ENCODE peak calls at places on chromosome X, in eight cellular contexts. F, B, J, K, V, H, T and L are unnamed samples. For H3K4me1, the result is how much of the 10 kb centered on the place peaks cover.

GRCh38 chrX:11422529-11422857 is 129.3 kb downstream of the AMELX start:
- DNase-seq in F (no peak), T (no peak), B (no peak), K (no peak), J (no peak), V (no peak), H (no peak), L (no peak)

GRCh38 chrX:30220646-30221045 is 5.3 kb downstream of the MAGEB2 start:
- DNase-seq in T (no peak), J (no peak), H (no peak), F (no peak), V (no peak), K (no peak), B (no peak), L (no peak)

GRCh38 chrX:104913348-104913747 is 307.1 kb downstream of the TEX13A start:
- DNase-seq in V (no peak), H (no peak), F (no peak), K (no peak), J (peak), T (no peak), B (no peak), L (no peak)

GRCh38 chrX:39850630-39851152 is 247.1 kb downstream of the BCOR start:
- DNase-seq in F (no peak), V (no peak), J (no peak), B (no peak), K (no peak), T (no peak), H (no peak), L (no peak)

GRCh38 chrX:22950278-22951266 is 49.2 kb upstream of the DDX53 start:
- DNase-seq in F (peak), T (peak), B (no peak), H (no peak), K (no peak), V (no peak), J (no peak), L (no peak)

GRCh38 chrX:69503228-69503834 is 795 bp upstream of the NALF2 start:
- DNase-seq in H (no peak), T (no peak), F (no peak), V (no peak), J (no peak), B (no peak), K (no peak), L (no peak)

GRCh38 chrX:58025979-58026378 is 115.7 kb upstream of the ZXDA start:
- DNase-seq in B (no peak), V (no peak), F (no peak), K (no peak), J (peak), T (peak), H (no peak), L (no peak)

GRCh38 chrX:27626066-27626465 is 35.9 kb downstream of the DCAF8L2 start:
- DNase-seq in K (no peak), H (no peak), T (no peak), F (no peak), V (no peak), J (no peak), B (no peak), L (no peak)

GRCh38 chrX:144801786-144802185 is 445.5 kb upstream of the SPANXN1 start:
- DNase-seq in V (no peak), B (no peak), H (no peak), T (no peak), J (no peak), K (no peak), F (no peak), L (no peak)

DNA sequence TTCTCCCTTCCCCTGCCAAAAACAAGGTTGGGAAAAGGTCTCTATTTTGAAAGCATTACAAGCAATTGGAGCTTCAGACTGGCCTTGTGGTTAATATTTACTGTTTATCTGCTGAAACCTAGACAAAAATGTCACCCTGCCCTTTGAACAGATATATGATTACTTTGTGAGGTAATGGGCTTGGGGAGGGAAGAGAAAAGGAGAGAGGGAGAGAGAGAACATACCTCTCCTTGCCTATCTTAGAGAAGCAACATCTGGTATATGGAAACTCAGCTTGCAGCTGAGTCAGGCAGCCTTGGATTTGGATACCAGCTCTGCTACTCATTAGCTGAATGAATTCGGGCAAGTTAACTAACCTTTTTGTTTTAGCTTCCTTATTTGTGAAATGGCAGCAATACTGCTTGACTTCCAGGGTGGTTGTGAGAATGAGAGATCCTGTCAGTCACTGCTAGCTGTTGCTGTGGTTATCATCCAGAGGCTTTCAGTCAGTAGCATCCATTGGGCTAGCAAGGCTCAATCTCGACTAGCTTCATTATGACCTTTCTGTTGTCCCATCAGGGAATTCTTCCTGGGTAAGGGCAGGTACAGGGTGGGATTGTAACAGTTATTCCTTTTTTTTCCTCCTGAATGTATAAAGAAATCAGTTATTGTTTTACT is 41.1 kb downstream of the ZFX start:
- DNase-seq in F (no peak), B (no peak), T (no peak), H (no peak), J (no peak), K (no peak), V (no peak), L (no peak)
- H3K4me3 ChIP-seq in F (no peak), B (no peak), T (no peak), H (no peak), J (no peak), K (no peak), V (no peak), L (no peak)

DNA sequence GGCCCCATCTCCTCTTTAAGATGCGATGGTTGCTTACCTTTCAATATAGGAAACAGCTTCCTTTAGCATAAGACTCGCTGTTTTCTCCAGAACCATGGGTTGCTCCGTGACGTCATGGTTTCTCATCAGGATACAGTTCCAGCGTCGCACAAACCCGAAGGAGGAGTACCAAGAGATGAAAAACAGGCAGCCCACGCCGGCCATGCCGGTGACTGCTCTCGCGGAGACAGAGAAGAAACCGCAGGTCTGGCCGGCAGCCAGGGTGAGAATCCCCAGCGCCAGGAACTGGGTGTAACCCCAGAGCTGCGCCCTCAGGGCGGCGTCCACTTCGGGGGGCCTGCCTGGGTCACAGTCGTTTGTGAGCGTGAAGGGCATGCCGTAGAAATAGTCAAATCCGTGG is 11.4 kb downstream of the ARSD start:
- DNase-seq in J (no peak), H (no peak), B (no peak), T (no peak), F (no peak), K (no peak), V (no peak), L (no peak)
- H3K4me1 ChIP-seq in J (under half), H (under half), B (under half), T (under half), F (under half), K (under half), V (under half), L (under half)

GRCh38 chrX:132956421-132957210 is 1.8 kb downstream of the HS6ST2 start:
- DNase-seq in T (no peak), F (no peak), V (no peak), J (peak), H (peak), K (no peak), B (peak), L (peak)
- TF ChIP-seq CTCF in T (no peak), F (no peak), V (no peak), J (no peak), H (no peak), K (no peak), B (no peak), L (no peak)

GRCh38 chrX:130120746-130121504 is 10.6 kb upstream of the ELF4 start:
- DNase-seq in F (peak), K (peak), J (peak), T (peak), V (no peak), H (peak), B (peak), L (peak)
- H3K4me3 ChIP-seq in F (peak), K (peak), J (peak), T (peak), V (peak), H (peak), B (peak), L (peak)

GRCh38 chrX:119687661-119688413 is 5.1 kb downstream of the SEPTIN6 start:
- DNase-seq in F (no peak), K (no peak), J (no peak), V (no peak), B (no peak), T (no peak), H (no peak), L (no peak)

GRCh38 chrX:119682019-119682989 is 10.7 kb downstream of the SEPTIN6 start:
- DNase-seq in T (no peak), B (no peak), J (no peak), F (no peak), V (no peak), H (no peak), K (no peak), L (no peak)

GRCh38 chrX:119684916-119685224 is 8.1 kb downstream of the SEPTIN6 start:
- DNase-seq in T (no peak), B (no peak), H (no peak), F (no peak), K (no peak), J (no peak), V (no peak), L (no peak)

GRCh38 chrX:119686087-119686639 is 6.8 kb downstream of the SEPTIN6 start:
- DNase-seq in B (peak), F (no peak), J (no peak), H (no peak), V (no peak), K (no peak), T (no peak), L (no peak)

DNA sequence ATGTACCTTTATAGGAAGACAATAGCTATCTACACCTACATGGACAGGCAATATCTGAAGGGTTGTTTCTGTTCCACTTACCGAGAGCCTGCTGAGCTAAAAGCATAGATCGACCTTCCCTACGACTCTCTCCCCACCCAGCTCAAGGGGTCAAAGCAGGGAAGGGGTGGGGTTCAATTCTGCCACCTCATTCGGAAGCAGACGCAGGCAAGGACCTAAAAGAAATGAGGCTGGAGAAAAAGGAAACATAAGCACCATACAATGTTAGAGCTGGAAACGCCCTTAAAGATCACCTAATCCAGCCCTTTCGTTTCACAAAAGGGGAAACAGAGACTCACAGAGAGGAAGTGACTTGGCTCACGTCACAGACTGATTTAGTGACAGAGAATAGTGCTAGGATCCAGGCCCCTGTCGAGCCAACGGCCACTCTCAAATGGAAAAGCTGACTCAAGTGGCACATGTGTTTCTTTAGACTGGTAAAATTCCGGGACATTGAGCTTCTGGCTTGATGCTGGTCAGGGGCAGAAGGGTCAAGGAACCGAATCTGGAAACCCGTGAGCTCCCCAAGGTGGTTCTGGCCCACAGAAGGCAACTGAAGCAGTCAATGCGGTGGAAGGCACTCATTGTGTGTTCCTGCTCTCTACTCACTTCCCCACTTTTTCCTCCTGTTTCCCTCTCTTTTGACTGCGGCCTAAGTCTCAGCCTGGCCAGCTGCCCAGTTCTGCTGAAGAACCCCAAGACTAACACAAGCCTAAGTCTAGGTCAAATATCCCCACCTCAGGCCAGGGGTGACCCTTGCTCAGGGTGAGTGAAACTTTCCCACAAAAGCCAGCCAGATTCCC is 7.5 kb downstream of the SEPTIN6 start:
- DNase-seq in T (no peak), B (no peak), V (no peak), J (no peak), H (no peak), F (no peak), K (peak), L (peak)
- H3K4me1 ChIP-seq in T (under half), B (half or more), V (under half), J (under half), H (under half), F (under half), K (under half), L (under half)

DNA sequence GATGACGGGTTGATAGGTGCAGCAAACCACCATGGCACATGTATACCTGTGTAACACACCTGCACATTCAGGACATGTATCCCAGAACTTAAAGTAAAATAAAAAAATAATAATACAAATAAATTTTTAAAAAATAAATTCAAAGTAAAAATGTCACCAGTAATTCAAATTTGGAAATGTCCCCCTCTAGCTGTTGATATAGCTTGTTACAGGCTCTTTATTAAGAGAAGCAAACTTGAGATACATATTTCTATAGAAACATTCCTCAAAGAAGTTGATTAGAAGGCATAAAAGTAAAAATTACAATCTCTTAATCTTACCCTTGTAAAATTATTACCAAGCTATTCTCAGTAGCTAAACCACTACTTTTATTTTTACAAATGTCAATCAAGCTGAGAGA is 1397.0 kb downstream of the FAM133A start:
- DNase-seq in V (no peak), K (no peak), J (no peak), F (no peak), H (no peak), T (no peak), B (no peak), L (no peak)
- TF ChIP-seq CTCF in V (no peak), K (no peak), J (peak), F (no peak), H (no peak), T (no peak), B (no peak), L (no peak)

GRCh38 chrX:15567886-15568616 is 32.7 kb downstream of the ACE2 start:
- DNase-seq in V (no peak), J (no peak), T (no peak), F (no peak), K (no peak), B (no peak), H (no peak), L (no peak)
- H3K4me3 ChIP-seq in V (no peak), J (no peak), T (no peak), F (no peak), K (no peak), B (no peak), H (no peak), L (no peak)

GRCh38 chrX:133606990-133607389 is 191.7 kb upstream of the GPC4 start:
- DNase-seq in F (no peak), T (no peak), H (no peak), V (no peak), K (no peak), J (no peak), B (no peak), L (no peak)

GRCh38 chrX:133610056-133610455 is 194.8 kb upstream of the GPC4 start:
- DNase-seq in J (no peak), V (no peak), T (no peak), K (no peak), B (no peak), H (no peak), F (no peak), L (no peak)

GRCh38 chrX:133608406-133608805 is 193.1 kb upstream of the GPC4 start:
- DNase-seq in H (no peak), J (no peak), F (no peak), B (no peak), T (no peak), K (no peak), V (no peak), L (no peak)

GRCh38 chrX:133609151-133609550 is 193.9 kb upstream of the GPC4 start:
- DNase-seq in H (no peak), B (no peak), V (no peak), T (no peak), J (no peak), K (no peak), F (no peak), L (no peak)

DNA sequence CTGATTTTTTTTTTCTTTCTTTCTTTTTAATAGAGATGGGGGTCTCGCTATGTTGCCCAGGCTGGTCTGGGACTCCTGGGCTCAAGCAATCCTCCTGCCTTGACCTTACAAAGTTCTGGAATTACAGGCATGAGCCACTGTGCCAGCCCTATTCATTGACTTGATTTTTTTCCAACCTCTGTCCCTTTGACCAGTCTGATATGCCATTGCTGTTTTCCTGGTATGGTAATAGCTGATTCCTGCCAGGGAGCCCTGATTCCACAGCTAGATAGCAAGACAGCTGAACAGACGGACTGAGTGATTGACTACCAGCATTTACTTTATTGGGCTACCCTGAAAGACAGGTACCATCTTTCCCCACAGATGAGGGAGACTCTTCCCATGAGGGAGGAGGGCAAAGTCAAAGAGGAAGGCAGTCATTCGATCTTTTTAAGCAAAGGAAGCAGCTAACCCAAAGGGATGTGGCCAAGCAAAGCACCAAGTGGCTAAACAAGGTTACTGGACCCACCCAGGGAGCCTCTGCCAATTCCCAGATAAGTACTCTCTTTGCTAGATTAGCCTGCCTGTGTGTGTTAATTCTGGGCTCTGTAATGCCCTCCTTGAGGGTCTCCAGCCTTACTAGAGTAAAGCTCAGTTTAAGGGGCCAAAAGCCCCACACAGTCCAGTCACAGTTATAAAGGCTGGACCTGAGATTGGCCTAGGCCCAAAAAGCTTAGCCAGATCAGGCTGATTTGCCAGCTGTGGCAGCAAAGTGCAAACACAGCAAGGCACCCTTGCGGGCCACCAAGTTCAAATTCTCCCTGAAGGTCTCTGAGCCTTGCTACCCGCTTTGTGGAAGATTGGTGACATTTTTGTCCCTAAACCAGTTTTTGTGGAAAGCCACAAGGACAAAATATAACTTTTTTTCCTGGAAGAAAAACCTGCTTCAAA is 192.4 kb upstream of the GPC4 start:
- DNase-seq in T (no peak), H (no peak), F (no peak), B (no peak), K (no peak), V (no peak), J (no peak), L (no peak)
- H3K4me1 ChIP-seq in T (under half), H (under half), F (under half), B (under half), K (under half), V (under half), J (under half), L (under half)

GRCh38 chrX:79413963-79414362 is 46.8 kb upstream of the ITM2A start:
- DNase-seq in B (no peak), F (no peak), J (no peak), T (no peak), V (no peak), K (no peak), H (no peak), L (no peak)

GRCh38 chrX:79409657-79410056 is 42.5 kb upstream of the ITM2A start:
- DNase-seq in V (no peak), F (no peak), J (no peak), K (no peak), H (no peak), B (no peak), T (no peak), L (no peak)

GRCh38 chrX:79415056-79415455 is 47.9 kb upstream of the ITM2A start:
- DNase-seq in K (no peak), T (no peak), B (no peak), H (no peak), V (no peak), F (no peak), J (no peak), L (no peak)

GRCh38 chrX:79408623-79409322 is 41.6 kb upstream of the ITM2A start:
- DNase-seq in V (no peak), B (no peak), J (no peak), K (no peak), T (no peak), H (no peak), F (no peak), L (no peak)

DNA sequence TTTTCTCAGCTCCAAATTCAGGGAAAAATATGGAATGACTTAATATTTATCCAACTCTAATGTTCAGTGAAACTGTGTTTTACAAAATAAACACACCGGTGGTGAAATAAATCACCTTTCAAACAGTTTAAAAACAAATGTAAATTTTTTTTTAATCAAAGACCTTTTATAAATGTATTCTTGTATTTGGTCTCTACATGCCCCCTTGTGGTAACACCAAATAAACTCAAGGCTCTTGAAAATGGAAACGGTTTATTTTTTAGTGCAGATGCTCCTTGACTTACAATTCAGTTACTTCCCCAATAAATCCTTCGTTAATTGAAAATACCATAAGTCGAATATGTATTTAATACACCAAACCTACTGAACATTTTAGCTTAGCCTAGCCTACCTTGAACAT is 45.9 kb upstream of the ITM2A start:
- DNase-seq in F (no peak), T (no peak), H (no peak), B (no peak), J (peak), V (no peak), K (no peak), L (no peak)
- TF ChIP-seq CTCF in F (no peak), T (no peak), H (peak), B (peak), J (peak), V (peak), K (peak), L (peak)